ENCODE peak calls at places on chromosome 13, in four cellular contexts. V is HepG2, Y is IMR-90, N is esophagus muscularis mucosa. L is an unnamed sample.
A peak's percentile ranks its signal among the peaks of the same experiment; 100 is the strongest.

GRCh38 chr13:22801402-22802003 is 379.3 kb upstream of the SGCG start:
- DNase-seq in V (peak; percentile 23), N (no peak), Y (peak; percentile 5), L (no peak)

GRCh38 chr13:106145070-106145469 is 390.4 kb downstream of the EFNB2 start:
- DNase-seq in V (no peak), N (no peak), Y (no peak), L (no peak)

GRCh38 chr13:51663980-51664957 is 80.0 kb downstream of the WDFY2 start:
- DNase-seq in Y (no peak), V (no peak), N (no peak), L (no peak)

GRCh38 chr13:99656092-99656745 is 154.9 kb downstream of the TM9SF2 start:
- DNase-seq in V (peak; percentile 57), N (peak; percentile 94), Y (peak; percentile 67), L (peak; percentile 56)

GRCh38 chr13:33172911-33173310 is 112.6 kb downstream of the STARD13 start:
- DNase-seq in N (no peak), Y (no peak), V (no peak), L (no peak)

GRCh38 chr13:65342938-65343337 is 1887.2 kb downstream of the PCDH9 start:
- DNase-seq in N (no peak), V (no peak), Y (peak; percentile 11), L (no peak)

GRCh38 chr13:51764184-51765141 is 39.5 kb downstream of the DHRS12 start:
- DNase-seq in V (peak; percentile 92), Y (peak; percentile 97), N (peak; percentile 91), L (peak; percentile 51)

GRCh38 chr13:40172149-40172591 is 494.3 kb downstream of the FOXO1 start:
- DNase-seq in Y (no peak), N (no peak), V (no peak), L (no peak)

GRCh38 chr13:39770514-39770913 is 115.1 kb downstream of the COG6 start:
- DNase-seq in V (no peak), N (no peak), Y (no peak), L (no peak)

GRCh38 chr13:73200432-73200831 is 141.6 kb downstream of the KLF5 start:
- DNase-seq in Y (peak; percentile 49), V (no peak), N (no peak), L (no peak)

GRCh38 chr13:20826810-20827560 is 53.2 kb upstream of the EEF1AKMT1 start:
- DNase-seq in V (no peak), N (no peak), Y (peak; percentile 42), L (no peak)

GRCh38 chr13:20140487-20140886 is 20.4 kb downstream of the GJA3 start:
- DNase-seq in Y (no peak), V (no peak), N (no peak), L (no peak)

GRCh38 chr13:97855570-97855970 is 97.9 kb upstream of the IPO5 start:
- DNase-seq in V (peak; percentile 55), Y (peak; percentile 86), N (peak; percentile 70), L (no peak)

GRCh38 chr13:105579821-105580707 is 955.4 kb downstream of the EFNB2 start:
- DNase-seq in N (no peak), Y (no peak), V (no peak), L (no peak)

GRCh38 chr13:41833851-41834250 is 127.1 kb downstream of the VWA8 start:
- DNase-seq in Y (peak; percentile 40), N (no peak), V (no peak), L (no peak)

GRCh38 chr13:64531400-64531799 is 2698.7 kb downstream of the PCDH9 start:
- DNase-seq in V (no peak), Y (no peak), N (no peak), L (no peak)

GRCh38 chr13:32639502-32640105 is 53.4 kb downstream of the PDS5B start:
- DNase-seq in N (no peak), Y (peak; percentile 77), V (peak; percentile 50), L (no peak)

GRCh38 chr13:55517312-55517711 is 1623.4 kb upstream of the PRR20A start:
- DNase-seq in N (no peak), V (no peak), Y (no peak), L (no peak)

GRCh38 chr13:99281811-99282263 is 23.7 kb upstream of the GPR18 start:
- DNase-seq in N (no peak), V (no peak), Y (no peak), L (no peak)

GRCh38 chr13:60790620-60791019 is 393.6 kb downstream of the TDRD3 start:
- DNase-seq in Y (no peak), V (no peak), N (no peak), L (no peak)

GRCh38 chr13:66111628-66112027 is 1118.5 kb downstream of the PCDH9 start:
- DNase-seq in N (no peak), V (no peak), Y (no peak), L (no peak)

GRCh38 chr13:85509512-85509911 is 289.7 kb downstream of the SLITRK6 start:
- DNase-seq in N (no peak), Y (peak; percentile 27), V (no peak), L (no peak)

GRCh38 chr13:20408181-20408580 is 117.5 kb downstream of the CRYL1 start:
- DNase-seq in V (no peak), Y (no peak), N (no peak), L (no peak)

GRCh38 chr13:53336441-53337160 is 308.0 kb downstream of the OLFM4 start:
- DNase-seq in Y (no peak), V (no peak), N (no peak), L (no peak)
- TF ChIP-seq POLR2A in Y (no peak), V (no peak), N (no peak), L (no peak)

GRCh38 chr13:112990783-112991182 is 21.8 kb downstream of the MCF2L start:
- DNase-seq in N (no peak), V (no peak), Y (no peak), L (no peak)
- TF ChIP-seq POLR2A in N (no peak), V (no peak), Y (no peak), L (no peak)

GRCh38 chr13:27270594-27271520 is at the start of gene RASL11A:
- DNase-seq in V (peak; percentile 70), Y (peak; percentile 87), N (peak; percentile 93), L (peak; percentile 86)
- TF ChIP-seq POLR2A in V (peak; percentile 68), Y (peak; percentile 97), N (peak; percentile 74), L (no peak)

DNA sequence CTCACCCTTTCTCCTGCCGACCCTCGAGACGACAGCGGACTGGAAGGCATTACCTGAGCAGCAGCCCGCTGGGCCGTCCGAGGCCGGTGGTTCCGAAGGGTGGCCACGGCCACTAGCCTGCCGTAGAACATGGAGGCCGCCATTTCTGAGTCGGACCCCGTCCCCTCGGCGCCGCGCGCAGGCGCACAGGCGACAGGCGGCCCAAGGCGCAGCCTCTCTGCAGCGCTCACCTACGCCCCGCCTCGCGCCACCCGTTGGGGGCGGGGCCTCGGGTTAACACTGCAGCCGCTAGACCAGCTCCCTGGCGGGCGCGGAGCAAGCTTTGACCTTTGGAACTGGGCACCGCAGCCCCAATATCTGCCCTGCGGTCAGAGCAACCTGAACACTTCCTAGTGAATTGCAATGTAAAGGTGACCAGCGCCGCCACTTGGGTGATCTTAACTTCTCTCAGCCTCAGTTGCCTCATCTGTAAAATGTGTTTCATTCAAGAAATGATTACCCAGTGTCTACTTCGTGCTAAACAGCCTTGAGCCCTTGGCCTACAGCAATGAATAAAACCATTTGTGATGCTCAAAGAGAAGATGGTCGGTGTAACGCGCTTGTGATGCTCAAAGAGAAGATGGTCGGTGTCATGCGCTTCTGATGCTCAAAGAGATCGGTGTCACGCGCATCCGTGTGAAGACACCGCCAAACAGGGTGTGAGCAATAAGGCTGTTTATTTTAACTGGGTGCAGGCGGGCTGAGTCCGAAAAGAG is at the start of gene SUCLA2:
- DNase-seq in V (peak; percentile 92), N (peak; percentile 94), Y (peak; percentile 82), L (peak; percentile 96)
- TF ChIP-seq POLR2A in V (peak; percentile 93), N (no peak), Y (peak; percentile 68), L (peak; percentile 72)

GRCh38 chr13:102260256-102260655 is 141.6 kb downstream of the FGF14 start:
- DNase-seq in N (no peak), Y (no peak), V (no peak), L (no peak)
- TF ChIP-seq POLR2A in N (no peak), Y (no peak), V (no peak), L (no peak)

GRCh38 chr13:49996166-49996915 is 501 bp upstream of the TRIM13 start:
- DNase-seq in V (peak; percentile 56), N (peak; percentile 95), Y (peak; percentile 90), L (peak; percentile 79)
- TF ChIP-seq POLR2A in V (peak; percentile 64), N (peak; percentile 77), Y (peak; percentile 73), L (peak; percentile 66)

L was measured in GM12892.